ENCODE peak calls at places on chromosomes 7 and 10, in five cellular contexts. C, B, W, Y and O are unnamed samples.

GRCh38 chr7:5690931-5691461 is 90.5 kb downstream of the RNF216 start:
- ATAC-seq in W (no peak), Y (no peak), B (no peak), C (no peak), O (no peak)

GRCh38 chr7:46131916-46132795 is 211.1 kb upstream of the IGFBP3 start:
- ATAC-seq in Y (no peak), W (peak; percentile 87), C (no peak), B (no peak), O (peak; percentile 87)

GRCh38 chr10:27369832-27370231 is 129.2 kb upstream of the ACBD5 start:
- ATAC-seq in W (no peak), Y (no peak), C (no peak), B (no peak), O (no peak)

GRCh38 chr10:90769946-90770841 is 87.6 kb downstream of the HTR7 start:
- ATAC-seq in W (peak; percentile 39), C (peak; percentile 10), B (peak; percentile 53), Y (no peak), O (no peak)

GRCh38 chr7:29285451-29285807 is 90.9 kb downstream of the CHN2 start:
- ATAC-seq in Y (peak; percentile 82), C (no peak), B (peak; percentile 94), W (peak; percentile 71), O (peak; percentile 68)

GRCh38 chr10:52539463-52539862 is 225.4 kb downstream of the DKK1 start:
- ATAC-seq in B (no peak), Y (peak; percentile 99), W (no peak), C (peak; percentile 86), O (peak; percentile 19)

GRCh38 chr7:30740417-30741181 is 11.3 kb upstream of the INMT start:
- ATAC-seq in B (peak; percentile 51), W (peak; percentile 81), C (peak; percentile 71), Y (peak; percentile 75), O (peak; percentile 94)

GRCh38 chr7:102222445-102222844 is 64.2 kb upstream of the SH2B2 start:
- ATAC-seq in B (no peak), Y (no peak), C (no peak), W (no peak), O (no peak)